ENCODE peak calls at places on chromosome 10, in six cellular contexts. R is activated T-cell treated with anti-CD3 and anti-CD28 coated beads, Interleukin-2, amount 50 U/mL, for 72 hours; G is OCI-LY7; A is activated CD4-positive, alpha-beta T cell treated with anti-CD3 and anti-CD28 coated beads, Interleukin-2, amount 50 U/mL, for 24 hours; B is mucosa of gallbladder; T is ureter. H is an unnamed sample.

GRCh38 chr10:122637371-122637770 is 62.3 kb downstream of the C10orf120 start:
- DNase-seq in R (no peak), G (no peak), A (no peak), B (no peak), T (no peak), H (no peak)

GRCh38 chr10:35412336-35412735 is 76.0 kb downstream of the CCNY start:
- DNase-seq in R (no peak), G (no peak), A (no peak), B (no peak), T (no peak), H (no peak)

GRCh38 chr10:105549731-105550130 is 908.6 kb downstream of the SORCS3 start:
- DNase-seq in R (no peak), G (no peak), A (no peak), B (no peak), T (no peak), H (no peak)

GRCh38 chr10:126598009-126598408 is 72.5 kb downstream of the C10orf90 start:
- DNase-seq in R (no peak), G (peak; percentile 31), A (no peak), B (no peak), T (peak; percentile 48), H (no peak)

GRCh38 chr10:110147961-110148360 is 59.4 kb upstream of the MXI1 start:
- DNase-seq in R (peak; percentile 14), G (no peak), A (no peak), B (no peak), T (no peak), H (no peak)

GRCh38 chr10:93115661-93116383 is 42.1 kb downstream of the CYP26A1 start:
- DNase-seq in R (peak; percentile 68), G (peak; percentile 74), A (peak; percentile 65), B (peak; percentile 64), T (peak; percentile 65), H (peak; percentile 68)

GRCh38 chr10:101772017-101772894 is 3.7 kb downstream of the FGF8 start:
- DNase-seq in R (no peak), G (no peak), A (no peak), B (no peak), T (no peak), H (no peak)

GRCh38 chr10:92177546-92177945 is 113.3 kb downstream of the CPEB3 start:
- DNase-seq in R (no peak), G (no peak), A (no peak), B (no peak), T (no peak), H (no peak)

GRCh38 chr10:11472158-11472753 is 139.2 kb downstream of the USP6NL start:
- DNase-seq in R (peak; percentile 72), G (peak; percentile 73), A (peak; percentile 68), B (peak; percentile 43), T (peak; percentile 67), H (peak; percentile 51)

GRCh38 chr10:109932391-109932790 is 9.1 kb upstream of the XPNPEP1 start:
- DNase-seq in R (no peak), G (no peak), A (no peak), B (no peak), T (no peak), H (no peak)